ENCODE peak calls at places on chromosome 19, in five cellular contexts. One of them, this sample, is unnamed.

GRCh38 chr19:33373701-33374405 is at the start of gene CEBPG:
- DNase-seq in dorsolateral prefrontal cortex: no peak
- DNase-seq in AG10803: peak; percentile 77
- DNase-seq in heart right ventricle: peak; percentile 64
- DNase-seq in GM10248: peak; percentile 75
- DNase-seq in this sample: peak; percentile 44

GRCh38 chr19:32165176-32165575 is 180.2 kb upstream of the ZNF507 start:
- DNase-seq in dorsolateral prefrontal cortex: no peak
- DNase-seq in AG10803: no peak
- DNase-seq in heart right ventricle: no peak
- DNase-seq in GM10248: no peak
- DNase-seq in this sample: no peak

GRCh38 chr19:10112037-10112751 is 701 bp downstream of the P2RY11 start:
- DNase-seq in dorsolateral prefrontal cortex: no peak
- DNase-seq in AG10803: peak; percentile 37
- DNase-seq in heart right ventricle: no peak
- DNase-seq in GM10248: no peak
- DNase-seq in this sample: no peak

GRCh38 chr19:33089061-33089460 is 8.1 kb downstream of the GPATCH1 start:
- DNase-seq in dorsolateral prefrontal cortex: no peak
- DNase-seq in AG10803: no peak
- DNase-seq in heart right ventricle: no peak
- DNase-seq in GM10248: no peak
- DNase-seq in this sample: no peak

GRCh38 chr19:10850631-10851030 is 2.4 kb downstream of the C19orf38 start:
- DNase-seq in dorsolateral prefrontal cortex: no peak
- DNase-seq in AG10803: no peak
- DNase-seq in heart right ventricle: no peak
- DNase-seq in GM10248: no peak
- DNase-seq in this sample: no peak

GRCh38 chr19:36797786-36798108 is 25.1 kb upstream of the ZNF850 start:
- DNase-seq in dorsolateral prefrontal cortex: no peak
- DNase-seq in AG10803: no peak
- DNase-seq in heart right ventricle: no peak
- DNase-seq in GM10248: no peak
- DNase-seq in this sample: no peak

GRCh38 chr19:6588508-6589345 is 2.2 kb downstream of the CD70 start:
- DNase-seq in dorsolateral prefrontal cortex: no peak
- DNase-seq in AG10803: no peak
- DNase-seq in heart right ventricle: no peak
- DNase-seq in GM10248: no peak
- DNase-seq in this sample: no peak

GRCh38 chr19:14505488-14506239 is 9.7 kb upstream of the GIPC1 start:
- DNase-seq in dorsolateral prefrontal cortex: no peak
- DNase-seq in AG10803: peak; percentile 83
- DNase-seq in heart right ventricle: peak; percentile 51
- DNase-seq in GM10248: peak; percentile 88
- DNase-seq in this sample: peak; percentile 91

GRCh38 chr19:18788782-18789421 is 2.2 kb downstream of the COMP start:
- DNase-seq in dorsolateral prefrontal cortex: no peak
- DNase-seq in AG10803: no peak
- DNase-seq in heart right ventricle: no peak
- DNase-seq in GM10248: no peak
- DNase-seq in this sample: peak; percentile 40

GRCh38 chr19:40906512-40906911 is 24.5 kb upstream of the CYP2A7 start:
- DNase-seq in dorsolateral prefrontal cortex: no peak
- DNase-seq in AG10803: no peak
- DNase-seq in heart right ventricle: no peak
- DNase-seq in GM10248: no peak
- DNase-seq in this sample: no peak

DNA sequence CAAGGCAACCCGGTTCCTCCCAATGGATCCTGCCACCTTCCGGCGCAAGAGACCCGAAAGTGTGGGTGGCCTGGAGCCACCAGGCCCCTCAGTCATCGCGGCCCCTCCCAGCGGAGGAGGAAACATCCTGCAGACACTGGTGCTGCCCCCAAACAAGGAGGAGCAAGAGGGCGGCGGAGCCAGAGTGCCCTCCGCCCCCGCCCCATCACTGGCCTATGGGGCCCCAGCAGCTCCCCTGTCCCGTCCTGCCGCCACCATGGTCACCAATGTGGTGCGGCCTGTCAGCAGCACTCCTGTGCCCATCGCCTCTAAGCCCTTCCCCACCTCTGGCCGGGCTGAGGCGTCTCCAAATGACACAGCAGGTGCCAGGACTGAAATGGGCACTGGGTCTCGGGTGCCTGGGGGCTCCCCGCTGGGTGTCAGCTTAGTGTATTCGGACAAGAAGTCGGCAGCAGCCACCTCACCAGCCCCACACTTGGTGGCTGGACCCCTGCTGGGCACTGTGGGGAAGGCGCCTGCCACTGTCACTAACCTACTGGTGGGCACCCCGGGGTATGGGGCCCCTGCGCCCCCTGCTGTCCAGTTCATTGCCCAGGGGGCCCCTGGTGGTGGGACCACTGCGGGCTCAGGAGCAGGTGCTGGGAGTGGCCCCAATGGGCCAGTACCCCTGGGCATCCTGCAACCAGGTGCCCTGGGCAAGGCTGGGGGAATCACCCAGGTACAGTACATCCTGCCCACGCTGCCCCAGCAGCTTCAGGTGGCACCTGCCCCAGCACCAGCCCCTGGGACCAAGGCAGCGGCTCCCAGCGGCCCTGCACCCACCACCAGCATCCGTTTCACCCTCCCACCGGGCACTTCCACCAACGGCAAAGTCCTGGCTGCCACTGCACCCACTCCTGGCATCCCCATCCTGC is 11.2 kb upstream of the PRR19 start:
- DNase-seq in dorsolateral prefrontal cortex: no peak
- DNase-seq in AG10803: no peak
- DNase-seq in heart right ventricle: no peak
- DNase-seq in GM10248: no peak
- DNase-seq in this sample: no peak
- TF ChIP-seq CTCF in dorsolateral prefrontal cortex: peak; percentile 20
- TF ChIP-seq CTCF in AG10803: peak; percentile 43
- TF ChIP-seq CTCF in heart right ventricle: peak; percentile 54
- TF ChIP-seq CTCF in GM10248: peak; percentile 37
- TF ChIP-seq CTCF in this sample: peak; percentile 33

GRCh38 chr19:48695743-48696352 is at the start of gene FUT2:
- DNase-seq in dorsolateral prefrontal cortex: no peak
- DNase-seq in AG10803: no peak
- DNase-seq in heart right ventricle: no peak
- DNase-seq in GM10248: no peak
- DNase-seq in this sample: peak; percentile 70
- TF ChIP-seq CTCF in dorsolateral prefrontal cortex: no peak
- TF ChIP-seq CTCF in AG10803: no peak
- TF ChIP-seq CTCF in heart right ventricle: no peak
- TF ChIP-seq CTCF in GM10248: no peak
- TF ChIP-seq CTCF in this sample: no peak

DNA sequence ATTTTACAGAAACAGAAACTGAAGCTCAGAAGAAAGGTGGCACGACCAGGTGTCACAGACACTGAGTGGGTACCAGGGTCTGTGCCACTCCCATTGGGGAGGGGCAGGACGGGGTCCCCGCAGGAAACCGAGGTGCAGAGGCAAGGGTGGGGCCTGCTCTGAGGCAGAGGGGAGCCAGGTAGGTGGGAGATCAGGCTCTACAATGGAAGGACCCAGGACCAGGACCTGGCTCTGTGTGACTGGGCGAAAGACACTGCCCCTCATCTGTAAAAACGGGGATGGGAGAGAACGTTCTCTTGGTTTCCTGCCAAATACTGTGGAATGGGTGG is 2.8 kb downstream of the PTGIR start:
- DNase-seq in dorsolateral prefrontal cortex: no peak
- DNase-seq in AG10803: no peak
- DNase-seq in heart right ventricle: no peak
- DNase-seq in GM10248: no peak
- DNase-seq in this sample: no peak
- TF ChIP-seq CTCF in dorsolateral prefrontal cortex: no peak
- TF ChIP-seq CTCF in AG10803: no peak
- TF ChIP-seq CTCF in heart right ventricle: no peak
- TF ChIP-seq CTCF in GM10248: no peak
- TF ChIP-seq CTCF in this sample: no peak

GRCh38 chr19:4969292-4969771 is 419 bp downstream of the KDM4B start:
- DNase-seq in dorsolateral prefrontal cortex: no peak
- DNase-seq in AG10803: no peak
- DNase-seq in heart right ventricle: no peak
- DNase-seq in GM10248: no peak
- DNase-seq in this sample: no peak
- TF ChIP-seq CTCF in dorsolateral prefrontal cortex: no peak
- TF ChIP-seq CTCF in AG10803: no peak
- TF ChIP-seq CTCF in heart right ventricle: no peak
- TF ChIP-seq CTCF in GM10248: no peak
- TF ChIP-seq CTCF in this sample: no peak

This sample was measured in WTC11.